ENCODE peak calls at places on chromosomes 4 and X, in nine cellular contexts. O, T, R, W, D, U, G, E and M are unnamed samples.

GRCh38 chr4:111400736-111401135 is 744.5 kb upstream of the FAM241A start:
- DNase-seq in D (no peak), U (no peak), E (no peak), W (no peak), O (peak; percentile 1), G (no peak), R (peak; percentile 62), T (peak; percentile 42), M (no peak)

GRCh38 chr4:152536545-152537182 is 772 bp upstream of the FBXW7 start:
- DNase-seq in O (peak; percentile 42), T (peak; percentile 28), G (no peak), W (no peak), U (peak; percentile 69), D (peak; percentile 69), E (no peak), R (peak; percentile 49), M (no peak)

GRCh38 chr4:8582436-8582835 is 2.2 kb downstream of the GPR78 start:
- DNase-seq in O (no peak), E (no peak), D (no peak), G (peak; percentile 76), U (no peak), T (no peak), W (no peak), R (no peak), M (no peak)

GRCh38 chr4:158858410-158859189 is 89.8 kb downstream of the FNIP2 start:
- DNase-seq in D (no peak), T (no peak), W (no peak), O (peak; percentile 62), R (no peak), G (no peak), E (no peak), U (no peak), M (no peak)

GRCh38 chr4:124212835-124213640 is 499.5 kb downstream of the ANKRD50 start:
- DNase-seq in T (peak; percentile 66), U (no peak), R (peak; percentile 71), W (peak; percentile 19), D (no peak), O (peak; percentile 23), E (peak; percentile 24), G (no peak), M (no peak)

GRCh38 chrX:43885617-43886016 is 3.4 kb upstream of the MAOB start:
- DNase-seq in U (no peak), E (no peak), T (no peak), G (no peak), R (no peak), O (no peak), D (no peak), W (no peak), M (no peak)

GRCh38 chr4:20192754-20193521 is 58.8 kb upstream of the SLIT2 start:
- DNase-seq in W (no peak), U (no peak), G (no peak), R (peak; percentile 17), T (no peak), E (no peak), O (peak; percentile 46), D (no peak), M (no peak)

GRCh38 chr4:162891788-162892707 is 274.6 kb downstream of the NAF1 start:
- DNase-seq in R (no peak), T (no peak), D (no peak), E (no peak), U (no peak), G (no peak), W (no peak), O (no peak), M (no peak)

GRCh38 chrX:121336831-121337421 is 289.5 kb downstream of the GLUD2 start:
- DNase-seq in G (no peak), U (no peak), D (no peak), R (no peak), O (no peak), E (no peak), T (no peak), W (no peak), M (no peak)

GRCh38 chr4:139367421-139368090 is 65.3 kb upstream of the NDUFC1 start:
- DNase-seq in T (no peak), D (no peak), O (no peak), U (no peak), G (no peak), W (no peak), R (peak; percentile 44), E (no peak), M (no peak)

GRCh38 chr4:121049072-121049599 is 23.2 kb downstream of the NDNF start:
- DNase-seq in R (no peak), W (no peak), U (no peak), G (no peak), D (no peak), T (no peak), E (no peak), O (no peak), M (no peak)

GRCh38 chr4:121048165-121048564 is 24.2 kb downstream of the NDNF start:
- DNase-seq in O (no peak), U (no peak), D (no peak), G (no peak), R (no peak), E (no peak), W (no peak), T (no peak), M (no peak)

GRCh38 chr4:121053601-121054143 is 18.7 kb downstream of the NDNF start:
- DNase-seq in W (no peak), G (peak; percentile 37), R (no peak), U (no peak), O (peak; percentile 40), E (no peak), T (peak; percentile 17), D (peak; percentile 70), M (no peak)

GRCh38 chr4:121054373-121054772 is 18.0 kb downstream of the NDNF start:
- DNase-seq in W (no peak), U (no peak), D (no peak), O (no peak), R (no peak), E (no peak), T (no peak), G (no peak), M (no peak)

DNA sequence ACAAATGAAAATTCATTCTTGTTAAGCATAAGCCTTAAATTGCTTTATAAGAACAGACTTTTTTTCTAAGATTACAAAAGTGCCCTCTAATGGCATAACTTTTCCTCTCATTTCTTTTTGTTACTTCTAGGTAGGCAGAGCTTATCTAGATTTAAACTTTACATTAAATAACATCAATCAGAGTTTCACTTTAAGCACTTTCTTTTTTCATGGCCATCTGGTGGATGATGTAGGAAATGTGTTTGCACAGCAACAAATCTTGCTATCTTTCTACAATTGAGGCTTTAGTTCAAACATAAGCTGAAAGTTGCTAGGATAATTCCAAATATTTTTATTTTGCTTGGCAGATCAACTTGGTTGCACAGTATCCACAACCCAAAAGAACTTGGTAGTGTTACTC is 22.1 kb downstream of the NDNF start:
- DNase-seq in U (peak; percentile 22), O (no peak), D (no peak), W (no peak), E (no peak), G (no peak), T (no peak), R (no peak), M (no peak)
- TF ChIP-seq CTCF in U (peak; percentile 57), O (peak; percentile 43), D (peak; percentile 39), W (no peak), E (peak; percentile 55), G (no peak), T (no peak), R (peak; percentile 26), M (peak; percentile 58)

DNA sequence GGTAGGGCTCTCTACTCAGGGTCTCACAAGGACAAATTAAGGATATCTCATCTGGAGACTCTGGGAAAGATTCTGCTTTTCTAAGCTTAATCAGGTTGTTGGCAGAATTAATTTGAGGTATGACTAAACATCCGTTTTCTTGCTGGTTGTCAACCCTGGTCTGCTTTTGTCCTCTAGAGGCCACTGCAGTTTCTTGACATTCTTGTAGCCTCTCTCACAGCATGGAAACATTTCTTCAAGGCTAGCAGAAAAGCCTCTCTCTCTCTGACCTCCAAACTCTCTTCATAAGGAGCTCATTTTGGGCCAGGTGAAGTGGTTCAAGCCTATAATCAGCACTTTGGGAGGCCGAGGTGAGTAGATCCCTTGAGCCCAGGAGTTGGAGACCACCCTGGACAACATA is 749.5 kb upstream of the PCDH7 start:
- DNase-seq in U (peak; percentile 72), W (no peak), O (no peak), G (no peak), E (no peak), R (no peak), D (no peak), T (no peak), M (no peak)
- TF ChIP-seq CTCF in U (peak; percentile 60), W (no peak), O (peak; percentile 52), G (no peak), E (no peak), R (no peak), D (no peak), T (no peak), M (peak; percentile 39)

GRCh38 chr4:149370002-149370401 is 445.6 kb downstream of the IQCM start:
- DNase-seq in U (no peak), T (no peak), G (peak; percentile 5), D (no peak), W (no peak), R (no peak), E (no peak), O (no peak), M (no peak)

DNA sequence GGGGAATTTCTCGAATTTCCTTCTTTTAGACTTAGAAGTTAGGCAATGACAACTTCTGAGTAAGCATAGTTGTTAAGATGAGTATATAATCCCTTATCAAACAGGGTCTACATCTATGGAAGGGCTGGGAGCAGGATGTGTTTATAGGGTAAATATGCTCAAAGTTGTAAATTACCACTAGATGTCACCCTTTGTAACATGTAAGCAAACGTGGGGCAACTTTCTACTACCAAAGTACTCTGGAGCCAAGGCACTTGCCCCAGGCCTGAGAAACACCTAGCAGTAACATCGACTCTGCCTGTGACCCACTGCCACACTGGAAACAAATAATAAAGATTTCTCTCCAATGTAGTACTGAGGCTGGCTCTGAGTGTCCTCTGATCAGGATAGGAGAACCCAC is 444.6 kb downstream of the IQCM start:
- DNase-seq in T (no peak), E (no peak), U (peak; percentile 91), G (no peak), O (peak; percentile 32), R (peak; percentile 79), W (no peak), D (peak; percentile 10), M (no peak)
- TF ChIP-seq CTCF in T (peak; percentile 43), E (peak; percentile 33), U (peak; percentile 60), G (no peak), O (peak; percentile 48), R (peak; percentile 44), W (no peak), D (peak; percentile 35), M (peak; percentile 66)

GRCh38 chrX:19723427-19723826 is 164.0 kb downstream of the SH3KBP1 start:
- DNase-seq in T (no peak), D (no peak), W (no peak), O (no peak), R (no peak), G (no peak), E (no peak), U (no peak), M (no peak)

GRCh38 chrX:19724409-19724808 is 163.0 kb downstream of the SH3KBP1 start:
- DNase-seq in T (no peak), W (no peak), E (no peak), G (no peak), D (no peak), U (no peak), O (no peak), R (no peak), M (no peak)

GRCh38 chrX:19728915-19729314 is 158.5 kb downstream of the SH3KBP1 start:
- DNase-seq in D (no peak), U (no peak), T (no peak), O (peak; percentile 34), E (no peak), G (no peak), W (no peak), R (peak; percentile 32), M (no peak)

GRCh38 chrX:19728083-19728648 is 159.2 kb downstream of the SH3KBP1 start:
- DNase-seq in O (no peak), G (no peak), D (no peak), T (no peak), W (no peak), U (no peak), E (no peak), R (no peak), M (no peak)

GRCh38 chrX:19725545-19726102 is 161.8 kb downstream of the SH3KBP1 start:
- DNase-seq in W (no peak), O (no peak), T (no peak), E (no peak), R (peak; percentile 49), D (no peak), G (no peak), U (no peak), M (no peak)
- TF ChIP-seq CTCF in W (no peak), O (no peak), T (no peak), E (no peak), R (no peak), D (no peak), G (no peak), U (no peak), M (no peak)